ENCODE peak calls at places on chromosomes 5 and 9, in four cellular contexts. One of them, this sample, is unnamed.

GRCh38 chr5:95620030-95620869 is at the start of gene GPR150:
- DNase-seq in left lung: peak
- DNase-seq in HCT116: no peak
- DNase-seq in H9: peak
- DNase-seq in this sample: no peak

GRCh38 chr9:135514342-135515082 is 6.7 kb upstream of the LCN1 start:
- DNase-seq in left lung: no peak
- DNase-seq in HCT116: no peak
- DNase-seq in H9: peak
- DNase-seq in this sample: peak

GRCh38 chr9:74770508-74771261 is 117.0 kb downstream of the TRPM6 start:
- DNase-seq in left lung: no peak
- DNase-seq in HCT116: peak
- DNase-seq in H9: peak
- DNase-seq in this sample: no peak

GRCh38 chr5:177131019-177131320 is 2.6 kb upstream of the NSD1 start:
- DNase-seq in left lung: no peak
- DNase-seq in HCT116: no peak
- DNase-seq in H9: no peak
- DNase-seq in this sample: no peak

GRCh38 chr5:111735829-111736228 is 21.2 kb downstream of the NREP start:
- DNase-seq in left lung: peak
- DNase-seq in HCT116: no peak
- DNase-seq in H9: peak
- DNase-seq in this sample: peak

GRCh38 chr9:132538071-132538470 is 44.3 kb upstream of the BARHL1 start:
- DNase-seq in left lung: no peak
- DNase-seq in HCT116: no peak
- DNase-seq in H9: no peak
- DNase-seq in this sample: no peak

GRCh38 chr9:113707953-113708695 is 168.0 kb upstream of the ZNF618 start:
- DNase-seq in left lung: no peak
- DNase-seq in HCT116: no peak
- DNase-seq in H9: no peak
- DNase-seq in this sample: no peak

GRCh38 chr9:22214497-22215031 is 205.5 kb upstream of the CDKN2B start:
- DNase-seq in left lung: no peak
- DNase-seq in HCT116: no peak
- DNase-seq in H9: no peak
- DNase-seq in this sample: no peak

GRCh38 chr5:138565100-138565821 is 9.9 kb downstream of the HSPA9 start:
- DNase-seq in left lung: no peak
- DNase-seq in HCT116: no peak
- DNase-seq in H9: peak
- DNase-seq in this sample: no peak

GRCh38 chr5:120297621-120298020 is 166.5 kb upstream of the PRR16 start:
- DNase-seq in left lung: no peak
- DNase-seq in HCT116: no peak
- DNase-seq in H9: no peak
- DNase-seq in this sample: no peak

GRCh38 chr5:71907589-71908145 is 188.6 kb downstream of the CARTPT start:
- DNase-seq in left lung: no peak
- DNase-seq in HCT116: no peak
- DNase-seq in H9: no peak
- DNase-seq in this sample: no peak

GRCh38 chr5:24401767-24402166 is 243.0 kb downstream of the CDH10 start:
- DNase-seq in left lung: no peak
- DNase-seq in HCT116: no peak
- DNase-seq in H9: no peak
- DNase-seq in this sample: no peak

GRCh38 chr9:128635266-128636023 is 21.2 kb downstream of the DYNC2I2 start:
- DNase-seq in left lung: peak
- DNase-seq in HCT116: peak
- DNase-seq in H9: peak
- DNase-seq in this sample: peak

GRCh38 chr5:58871648-58872242 is 288.9 kb downstream of the RAB3C start:
- DNase-seq in left lung: no peak
- DNase-seq in HCT116: peak
- DNase-seq in H9: no peak
- DNase-seq in this sample: no peak

GRCh38 chr9:121369595-121370265 is at the start of gene STOM:
- DNase-seq in left lung: peak
- DNase-seq in HCT116: no peak
- DNase-seq in H9: no peak
- DNase-seq in this sample: peak

GRCh38 chr5:37308796-37309195 is 59.6 kb upstream of the CPLANE1 start:
- DNase-seq in left lung: no peak
- DNase-seq in HCT116: no peak
- DNase-seq in H9: no peak
- DNase-seq in this sample: no peak

GRCh38 chr5:62256161-62257017 is 49.6 kb upstream of the KIF2A start:
- DNase-seq in left lung: no peak
- DNase-seq in HCT116: no peak
- DNase-seq in H9: no peak
- DNase-seq in this sample: no peak

GRCh38 chr5:7878381-7878873 is 9.5 kb downstream of the MTRR start:
- DNase-seq in left lung: no peak
- DNase-seq in HCT116: no peak
- DNase-seq in H9: no peak
- DNase-seq in this sample: no peak

GRCh38 chr9:97418894-97419293 is 7.0 kb downstream of the TDRD7 start:
- DNase-seq in left lung: no peak
- DNase-seq in HCT116: no peak
- DNase-seq in H9: no peak
- DNase-seq in this sample: no peak

GRCh38 chr5:174901336-174901735 is 177.0 kb downstream of the MSX2 start:
- DNase-seq in left lung: no peak
- DNase-seq in HCT116: no peak
- DNase-seq in H9: no peak
- DNase-seq in this sample: no peak

GRCh38 chr9:103533318-103533717 is 538.2 kb downstream of the CYLC2 start:
- DNase-seq in left lung: no peak
- DNase-seq in HCT116: no peak
- DNase-seq in H9: no peak
- DNase-seq in this sample: no peak

GRCh38 chr9:132942541-132943182 is 1.8 kb downstream of the TSC1 start:
- DNase-seq in left lung: no peak
- DNase-seq in HCT116: no peak
- DNase-seq in H9: no peak
- DNase-seq in this sample: no peak

GRCh38 chr9:118990949-118991348 is 378.3 kb downstream of the BRINP1 start:
- DNase-seq in left lung: no peak
- DNase-seq in HCT116: no peak
- DNase-seq in H9: no peak
- DNase-seq in this sample: peak

DNA sequence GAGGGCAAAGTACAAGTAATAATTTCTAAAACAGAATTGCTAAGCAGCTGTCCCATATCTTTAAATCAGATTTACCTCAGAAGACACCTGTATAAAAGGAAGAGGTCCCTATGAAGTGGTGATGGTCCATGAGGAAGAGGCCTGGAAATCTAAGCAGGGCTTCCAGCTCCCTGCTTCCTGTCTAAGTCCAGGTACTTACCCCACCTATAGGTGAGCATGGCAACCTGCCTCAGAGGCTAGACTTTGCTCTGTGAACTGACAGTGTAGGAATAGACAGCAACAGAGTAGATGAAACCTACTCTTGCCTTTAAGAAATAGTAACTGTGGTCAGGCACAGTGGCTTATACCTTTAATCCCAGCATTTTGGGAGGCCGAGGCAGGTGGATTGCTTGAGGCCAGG is 55.8 kb upstream of the ARRDC3 start:
- DNase-seq in left lung: no peak
- DNase-seq in HCT116: peak
- DNase-seq in H9: peak
- DNase-seq in this sample: no peak
- TF ChIP-seq CTCF in left lung: no peak
- TF ChIP-seq CTCF in HCT116: peak
- TF ChIP-seq CTCF in H9: peak
- TF ChIP-seq CTCF in this sample: no peak

GRCh38 chr5:181184845-181185216 is 20.2 kb downstream of the TRIM7 start:
- DNase-seq in left lung: no peak
- DNase-seq in HCT116: no peak
- DNase-seq in H9: no peak
- DNase-seq in this sample: no peak
- H3K27ac ChIP-seq in left lung: no peak
- H3K27ac ChIP-seq in HCT116: no peak
- H3K27ac ChIP-seq in H9: no peak
- H3K27ac ChIP-seq in this sample: no peak

GRCh38 chr9:127124091-127124490 is 1.7 kb upstream of the ANGPTL2 start:
- DNase-seq in left lung: no peak
- DNase-seq in HCT116: no peak
- DNase-seq in H9: no peak
- DNase-seq in this sample: no peak

GRCh38 chr9:127123239-127123935 is 952 bp upstream of the ANGPTL2 start:
- DNase-seq in left lung: no peak
- DNase-seq in HCT116: no peak
- DNase-seq in H9: no peak
- DNase-seq in this sample: no peak

GRCh38 chr9:127121628-127122175 is 733 bp downstream of the ANGPTL2 start:
- DNase-seq in left lung: no peak
- DNase-seq in HCT116: no peak
- DNase-seq in H9: peak
- DNase-seq in this sample: no peak

GRCh38 chr9:127124792-127125191 is 2.4 kb upstream of the ANGPTL2 start:
- DNase-seq in left lung: no peak
- DNase-seq in HCT116: no peak
- DNase-seq in H9: no peak
- DNase-seq in this sample: no peak

DNA sequence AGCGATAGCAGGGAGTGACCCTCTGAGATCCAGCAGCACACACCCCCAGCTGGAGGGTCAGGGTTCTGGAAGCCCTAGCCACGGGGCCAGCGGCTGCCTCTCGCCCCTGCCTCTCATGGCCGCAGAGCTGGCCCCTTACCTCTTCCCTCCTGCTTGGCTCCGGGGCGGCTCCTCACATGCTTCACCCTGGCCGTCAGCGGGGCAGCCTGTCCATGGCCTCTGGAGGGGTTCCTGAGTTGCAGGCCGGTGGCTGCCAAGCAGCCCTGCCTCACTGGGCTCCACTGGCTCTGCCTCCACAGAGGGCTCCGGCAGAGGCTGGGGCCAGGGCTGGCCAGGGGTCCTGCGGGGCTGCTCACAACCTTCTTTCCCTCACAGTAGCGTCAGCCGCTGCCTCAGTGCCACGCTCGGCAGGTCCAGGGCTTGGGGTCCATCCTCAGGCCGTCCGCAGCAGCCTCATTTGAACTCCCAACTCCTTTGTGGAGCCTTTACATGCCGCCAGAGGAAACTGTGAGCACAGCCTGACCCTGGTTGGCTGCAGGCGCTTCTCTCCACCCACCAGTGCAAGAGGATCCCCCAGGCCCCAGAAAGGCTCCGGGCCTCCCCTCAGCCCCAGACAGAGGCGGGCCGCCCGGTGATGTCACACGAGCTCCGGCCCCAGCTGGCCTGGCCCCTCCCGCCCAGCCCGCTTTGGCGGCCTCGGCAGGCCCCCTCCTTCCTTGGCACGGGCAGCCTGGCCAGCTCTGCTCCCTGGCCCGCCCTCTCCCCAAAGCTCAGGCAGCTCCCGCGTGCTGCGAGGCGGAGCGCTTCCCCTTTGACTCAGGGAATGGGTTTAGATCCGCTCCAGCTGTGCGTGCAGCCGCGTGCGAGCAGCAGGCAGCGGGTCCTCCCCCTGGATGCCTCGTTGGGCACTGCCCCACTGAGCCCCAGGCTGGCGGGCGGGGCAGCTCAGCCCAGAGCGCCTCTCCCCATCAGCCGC is at the start of gene ANGPTL2:
- DNase-seq in left lung: peak
- DNase-seq in HCT116: no peak
- DNase-seq in H9: peak
- DNase-seq in this sample: peak
- TF ChIP-seq CTCF in left lung: no peak
- TF ChIP-seq CTCF in HCT116: no peak
- TF ChIP-seq CTCF in H9: no peak
- TF ChIP-seq CTCF in this sample: no peak

GRCh38 chr9:89975024-89975423 is 370.2 kb downstream of the GADD45G start:
- DNase-seq in left lung: no peak
- DNase-seq in HCT116: no peak
- DNase-seq in H9: no peak
- DNase-seq in this sample: no peak
- H3K27ac ChIP-seq in left lung: no peak
- H3K27ac ChIP-seq in HCT116: no peak
- H3K27ac ChIP-seq in H9: no peak
- H3K27ac ChIP-seq in this sample: no peak

DNA sequence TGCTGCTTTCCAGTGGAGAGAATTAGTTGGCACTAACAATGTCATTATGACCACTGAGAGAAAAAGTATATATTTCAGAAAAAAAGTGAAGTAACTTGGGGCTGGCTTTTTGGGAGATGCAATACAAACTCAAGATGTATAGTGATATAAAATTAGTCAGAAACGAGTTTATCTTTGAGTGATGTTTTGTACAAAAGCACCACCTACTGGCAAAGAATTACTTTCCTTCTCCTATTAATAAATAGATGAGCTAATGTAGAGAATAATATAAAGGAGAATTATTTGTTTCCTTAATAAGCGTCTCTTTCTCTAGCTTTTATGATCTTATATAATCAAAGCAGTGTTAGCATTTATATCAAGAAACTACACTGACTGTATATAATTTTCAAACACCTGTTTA is 158.8 kb downstream of the MEF2C start:
- DNase-seq in left lung: no peak
- DNase-seq in HCT116: peak
- DNase-seq in H9: no peak
- DNase-seq in this sample: no peak
- TF ChIP-seq CTCF in left lung: peak
- TF ChIP-seq CTCF in HCT116: peak
- TF ChIP-seq CTCF in H9: peak
- TF ChIP-seq CTCF in this sample: no peak

DNA sequence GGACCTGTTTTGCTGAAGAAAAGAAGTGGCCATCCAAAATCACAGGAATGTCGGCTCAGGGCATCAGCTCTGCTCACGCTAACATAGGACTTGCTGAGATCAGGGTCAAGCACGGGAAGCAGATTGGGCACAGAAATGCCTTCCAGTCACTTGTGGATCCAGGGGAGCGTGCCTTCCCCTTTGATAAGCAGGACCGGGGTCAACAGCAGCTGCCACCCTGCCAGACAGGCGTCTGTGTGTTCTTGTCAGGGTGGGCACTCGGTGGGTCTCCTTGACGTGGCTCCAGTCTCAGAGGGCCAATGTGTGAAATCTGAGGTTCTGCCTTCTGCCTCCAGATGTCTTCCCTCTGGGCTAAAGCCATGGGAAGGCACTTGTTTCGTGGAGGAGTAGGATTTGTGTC is 313.7 kb upstream of the IRX4 start:
- DNase-seq in left lung: no peak
- DNase-seq in HCT116: no peak
- DNase-seq in H9: no peak
- DNase-seq in this sample: no peak
- H3K27ac ChIP-seq in left lung: no peak
- H3K27ac ChIP-seq in HCT116: no peak
- H3K27ac ChIP-seq in H9: no peak
- H3K27ac ChIP-seq in this sample: no peak

GRCh38 chr5:150114102-150114641 is 27.8 kb upstream of the CSF1R start:
- DNase-seq in left lung: no peak
- DNase-seq in HCT116: no peak
- DNase-seq in H9: peak
- DNase-seq in this sample: peak
- TF ChIP-seq CTCF in left lung: no peak
- TF ChIP-seq CTCF in HCT116: peak
- TF ChIP-seq CTCF in H9: peak
- TF ChIP-seq CTCF in this sample: no peak

This sample was measured in tibial artery.